ENCODE peak calls at places on chromosome 19, in six cellular contexts. One of them, this sample, is unnamed.
A peak's percentile ranks its signal among the peaks of the same experiment; 100 is the strongest.

GRCh38 chr19:49591731-49592485 is 926 bp downstream of the PRR12 start:
- DNase-seq in thyroid gland: peak; percentile 49
- DNase-seq in Peyer's patch: peak; percentile 64
- DNase-seq in nephron progenitor cell: peak; percentile 62
- DNase-seq in fibroblast of lung: peak; percentile 38
- DNase-seq in brain microvascular endothelial cell: peak; percentile 19
- DNase-seq in this sample: peak; percentile 40

GRCh38 chr19:661427-662196 is 1.4 kb downstream of the RNF126 start:
- DNase-seq in fibroblast of lung: no peak
- DNase-seq in Peyer's patch: peak; percentile 73
- DNase-seq in nephron progenitor cell: no peak
- DNase-seq in brain microvascular endothelial cell: no peak
- DNase-seq in thyroid gland: no peak
- DNase-seq in this sample: no peak

GRCh38 chr19:16661480-16662034 is 618 bp downstream of the TMEM38A start:
- DNase-seq in fibroblast of lung: no peak
- DNase-seq in thyroid gland: peak; percentile 43
- DNase-seq in nephron progenitor cell: peak; percentile 41
- DNase-seq in brain microvascular endothelial cell: no peak
- DNase-seq in Peyer's patch: peak; percentile 56
- DNase-seq in this sample: peak; percentile 62

GRCh38 chr19:38031423-38031770 is 124.4 kb downstream of the SIPA1L3 start:
- DNase-seq in nephron progenitor cell: no peak
- DNase-seq in Peyer's patch: no peak
- DNase-seq in brain microvascular endothelial cell: peak; percentile 96
- DNase-seq in fibroblast of lung: peak; percentile 69
- DNase-seq in thyroid gland: no peak
- DNase-seq in this sample: no peak

GRCh38 chr19:2027361-2027760 is 11.8 kb upstream of the BTBD2 start:
- DNase-seq in nephron progenitor cell: no peak
- DNase-seq in thyroid gland: peak; percentile 66
- DNase-seq in fibroblast of lung: peak; percentile 95
- DNase-seq in Peyer's patch: no peak
- DNase-seq in brain microvascular endothelial cell: peak; percentile 23
- DNase-seq in this sample: peak; percentile 65

GRCh38 chr19:49064768-49065611 is at the start of gene NTF4:
- DNase-seq in thyroid gland: peak; percentile 58
- DNase-seq in Peyer's patch: no peak
- DNase-seq in nephron progenitor cell: peak; percentile 87
- DNase-seq in brain microvascular endothelial cell: no peak
- DNase-seq in fibroblast of lung: no peak
- DNase-seq in this sample: peak; percentile 56

GRCh38 chr19:16326401-16327130 is 1.9 kb downstream of the KLF2 start:
- DNase-seq in thyroid gland: no peak
- DNase-seq in fibroblast of lung: no peak
- DNase-seq in Peyer's patch: no peak
- DNase-seq in nephron progenitor cell: peak; percentile 19
- DNase-seq in brain microvascular endothelial cell: no peak
- DNase-seq in this sample: peak; percentile 40

GRCh38 chr19:1189419-1189818 is 15.4 kb upstream of the SBNO2 start:
- DNase-seq in nephron progenitor cell: no peak
- DNase-seq in brain microvascular endothelial cell: no peak
- DNase-seq in thyroid gland: peak; percentile 88
- DNase-seq in fibroblast of lung: no peak
- DNase-seq in Peyer's patch: no peak
- DNase-seq in this sample: no peak

GRCh38 chr19:14072535-14073231 is at the start of gene MISP3:
- DNase-seq in fibroblast of lung: peak; percentile 34
- DNase-seq in Peyer's patch: peak; percentile 92
- DNase-seq in nephron progenitor cell: peak; percentile 37
- DNase-seq in brain microvascular endothelial cell: no peak
- DNase-seq in thyroid gland: peak; percentile 90
- DNase-seq in this sample: peak; percentile 73

GRCh38 chr19:3509566-3509989 is 3.5 kb downstream of the FZR1 start:
- DNase-seq in nephron progenitor cell: no peak
- DNase-seq in fibroblast of lung: no peak
- DNase-seq in brain microvascular endothelial cell: peak; percentile 68
- DNase-seq in Peyer's patch: no peak
- DNase-seq in thyroid gland: no peak
- DNase-seq in this sample: no peak

GRCh38 chr19:46303702-46304397 is 7.0 kb downstream of the HIF3A start:
- DNase-seq in nephron progenitor cell: peak; percentile 95
- DNase-seq in brain microvascular endothelial cell: peak; percentile 85
- DNase-seq in thyroid gland: peak; percentile 52
- DNase-seq in Peyer's patch: peak; percentile 94
- DNase-seq in fibroblast of lung: peak; percentile 74
- DNase-seq in this sample: peak; percentile 55

GRCh38 chr19:374183-374885 is 29.7 kb upstream of the MIER2 start:
- DNase-seq in brain microvascular endothelial cell: no peak
- DNase-seq in fibroblast of lung: no peak
- DNase-seq in Peyer's patch: no peak
- DNase-seq in thyroid gland: no peak
- DNase-seq in nephron progenitor cell: no peak
- DNase-seq in this sample: no peak

GRCh38 chr19:1245884-1246816 is 2.2 kb upstream of the MIDN start:
- DNase-seq in Peyer's patch: peak; percentile 93
- DNase-seq in thyroid gland: peak; percentile 99
- DNase-seq in fibroblast of lung: no peak
- DNase-seq in brain microvascular endothelial cell: no peak
- DNase-seq in nephron progenitor cell: peak; percentile 60
- DNase-seq in this sample: peak; percentile 91

GRCh38 chr19:12202250-12202649 is 39.4 kb downstream of the ZNF136 start:
- DNase-seq in Peyer's patch: peak; percentile 60
- DNase-seq in thyroid gland: peak; percentile 50
- DNase-seq in nephron progenitor cell: no peak
- DNase-seq in fibroblast of lung: no peak
- DNase-seq in brain microvascular endothelial cell: no peak
- DNase-seq in this sample: no peak

GRCh38 chr19:33249740-33250366 is 24.2 kb upstream of the SLC7A10 start:
- DNase-seq in nephron progenitor cell: no peak
- DNase-seq in Peyer's patch: no peak
- DNase-seq in thyroid gland: no peak
- DNase-seq in brain microvascular endothelial cell: no peak
- DNase-seq in fibroblast of lung: no peak
- DNase-seq in this sample: no peak

DNA sequence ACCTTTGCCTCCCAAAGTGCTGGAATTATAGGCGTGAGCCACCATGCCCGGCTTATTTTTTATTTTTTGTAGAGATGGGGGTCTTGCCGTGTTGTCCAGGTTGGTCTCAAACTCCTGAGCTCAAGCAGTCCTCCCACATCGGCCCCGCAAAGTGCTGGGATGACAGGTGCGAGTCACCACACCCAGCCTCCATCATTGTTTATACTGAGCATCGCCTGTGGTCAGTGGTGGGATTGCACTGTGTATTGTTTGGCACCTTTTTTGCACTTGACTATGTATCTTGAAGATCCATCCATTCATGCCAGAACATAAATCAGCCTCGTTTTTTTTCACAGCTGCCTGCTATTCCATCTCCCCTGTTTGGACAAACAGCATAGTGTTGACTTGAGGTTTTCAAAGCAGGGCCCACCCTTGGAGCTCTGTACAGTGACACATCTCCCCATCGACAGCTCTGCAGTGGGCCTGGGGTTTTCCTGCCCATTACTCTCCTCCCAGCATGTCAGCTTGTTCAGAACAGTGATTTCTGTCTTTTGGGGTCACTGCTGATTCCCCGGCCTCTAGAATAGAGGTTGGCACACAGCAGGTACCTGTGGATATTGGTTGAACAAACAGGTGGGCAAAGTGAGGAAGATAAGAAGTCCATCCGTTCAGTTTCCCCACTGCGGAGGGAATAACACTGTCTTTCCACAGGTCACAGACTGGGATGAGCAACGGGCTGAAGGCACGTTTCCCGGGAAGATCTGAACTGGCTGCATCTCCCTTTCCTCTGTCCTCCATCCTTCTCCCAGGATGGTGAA is 8.2 kb upstream of the UPK1A start:
- DNase-seq in nephron progenitor cell: no peak
- DNase-seq in fibroblast of lung: no peak
- DNase-seq in brain microvascular endothelial cell: peak; percentile 65
- DNase-seq in Peyer's patch: no peak
- DNase-seq in thyroid gland: no peak
- DNase-seq in this sample: no peak
- TF ChIP-seq CTCF in nephron progenitor cell: no peak
- TF ChIP-seq CTCF in fibroblast of lung: peak; percentile 10
- TF ChIP-seq CTCF in brain microvascular endothelial cell: peak; percentile 41
- TF ChIP-seq CTCF in Peyer's patch: peak; percentile 10
- TF ChIP-seq CTCF in thyroid gland: no peak
- TF ChIP-seq CTCF in this sample: no peak

GRCh38 chr19:47432499-47432898 is 13.2 kb upstream of the MEIS3 start:
- DNase-seq in fibroblast of lung: no peak
- DNase-seq in thyroid gland: no peak
- DNase-seq in nephron progenitor cell: no peak
- DNase-seq in Peyer's patch: no peak
- DNase-seq in brain microvascular endothelial cell: no peak
- DNase-seq in this sample: no peak

GRCh38 chr19:47428177-47428894 is 9.0 kb upstream of the MEIS3 start:
- DNase-seq in fibroblast of lung: peak; percentile 86
- DNase-seq in thyroid gland: peak; percentile 58
- DNase-seq in Peyer's patch: peak; percentile 70
- DNase-seq in brain microvascular endothelial cell: peak; percentile 96
- DNase-seq in nephron progenitor cell: peak; percentile 98
- DNase-seq in this sample: peak; percentile 81

GRCh38 chr19:47432091-47432490 is 12.8 kb upstream of the MEIS3 start:
- DNase-seq in Peyer's patch: no peak
- DNase-seq in brain microvascular endothelial cell: no peak
- DNase-seq in fibroblast of lung: no peak
- DNase-seq in nephron progenitor cell: no peak
- DNase-seq in thyroid gland: no peak
- DNase-seq in this sample: no peak

GRCh38 chr19:47429140-47429793 is 9.9 kb upstream of the MEIS3 start:
- DNase-seq in Peyer's patch: no peak
- DNase-seq in fibroblast of lung: no peak
- DNase-seq in brain microvascular endothelial cell: no peak
- DNase-seq in thyroid gland: no peak
- DNase-seq in nephron progenitor cell: peak; percentile 18
- DNase-seq in this sample: no peak

DNA sequence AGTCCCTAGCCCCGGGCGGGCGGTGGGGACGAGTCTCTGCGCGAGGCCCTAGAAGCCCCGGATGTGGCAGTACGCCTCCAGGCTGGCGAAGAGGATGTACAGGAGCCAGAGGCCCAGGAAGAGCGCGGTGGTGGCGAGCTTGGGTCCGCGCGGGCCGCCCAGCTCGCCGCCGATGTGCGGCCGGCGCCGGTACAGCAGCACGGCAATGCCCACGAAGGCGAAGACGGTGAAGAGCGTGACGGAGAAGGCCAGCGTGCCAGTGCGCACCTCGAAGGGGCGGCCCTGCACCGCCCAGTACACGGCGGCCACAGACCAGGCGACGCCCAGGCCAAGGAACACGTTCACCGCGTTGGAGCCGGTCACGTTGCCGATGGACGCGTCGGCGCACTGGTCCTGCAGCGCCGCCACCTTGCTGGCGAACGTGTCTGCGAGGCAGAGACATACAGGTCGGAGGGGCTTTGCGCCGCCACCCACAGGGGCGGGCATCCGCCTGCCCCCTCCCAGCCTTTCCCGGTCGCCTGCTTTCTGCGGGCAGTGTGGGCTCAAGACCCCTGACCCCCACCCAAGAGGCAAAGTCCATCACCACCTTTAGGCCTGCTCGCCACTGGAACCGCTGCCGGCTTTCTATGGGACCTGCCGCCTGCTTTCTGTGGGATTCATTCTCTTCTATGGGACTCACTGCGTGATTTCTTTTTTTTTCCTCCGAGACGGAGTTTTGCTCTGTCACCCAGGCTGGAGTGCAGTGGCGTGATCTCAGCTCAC is 10.9 kb upstream of the MEIS3 start:
- DNase-seq in thyroid gland: peak; percentile 53
- DNase-seq in brain microvascular endothelial cell: no peak
- DNase-seq in Peyer's patch: peak; percentile 82
- DNase-seq in nephron progenitor cell: peak; percentile 66
- DNase-seq in fibroblast of lung: peak; percentile 36
- DNase-seq in this sample: no peak
- TF ChIP-seq CTCF in thyroid gland: peak; percentile 13
- TF ChIP-seq CTCF in brain microvascular endothelial cell: peak; percentile 31
- TF ChIP-seq CTCF in Peyer's patch: no peak
- TF ChIP-seq CTCF in nephron progenitor cell: peak; percentile 21
- TF ChIP-seq CTCF in fibroblast of lung: no peak
- TF ChIP-seq CTCF in this sample: no peak

DNA sequence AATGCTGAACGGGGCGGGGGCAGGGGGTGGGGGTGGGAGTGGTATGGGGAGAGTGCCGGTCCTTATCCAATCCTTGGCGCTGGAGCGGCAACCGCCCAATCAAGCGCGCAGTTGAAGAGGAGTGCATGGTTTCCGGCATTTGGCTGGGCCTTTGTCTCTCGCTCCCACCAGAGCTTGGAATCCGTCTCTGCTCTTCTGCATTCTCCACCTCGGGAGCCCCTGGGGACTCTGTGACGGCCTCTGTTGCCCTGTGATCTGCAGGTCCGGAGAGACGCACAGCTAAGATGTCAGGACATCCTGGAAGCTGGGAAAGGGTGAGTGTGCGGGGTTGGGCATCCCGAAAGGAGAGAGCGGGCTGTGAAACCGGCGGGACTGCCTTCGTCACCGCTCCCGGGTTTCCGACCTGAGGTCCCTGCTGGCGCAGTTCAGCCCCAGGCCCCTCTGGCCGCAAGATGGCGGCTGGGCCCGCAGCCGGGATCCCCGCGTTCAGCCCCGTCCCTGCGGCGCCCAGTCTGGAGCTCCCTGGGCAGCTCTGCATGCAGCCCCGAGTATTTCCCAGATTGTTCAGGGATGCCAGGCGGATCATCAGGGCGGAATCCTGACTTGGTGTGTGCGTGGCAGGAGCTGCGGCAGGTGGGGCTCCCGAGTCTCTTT is 53.6 kb upstream of the ZNF254 start:
- DNase-seq in fibroblast of lung: peak; percentile 91
- DNase-seq in Peyer's patch: peak; percentile 85
- DNase-seq in thyroid gland: peak; percentile 93
- DNase-seq in brain microvascular endothelial cell: peak; percentile 94
- DNase-seq in nephron progenitor cell: peak; percentile 79
- DNase-seq in this sample: peak; percentile 91
- TF ChIP-seq CTCF in fibroblast of lung: no peak
- TF ChIP-seq CTCF in Peyer's patch: no peak
- TF ChIP-seq CTCF in thyroid gland: peak; percentile 19
- TF ChIP-seq CTCF in brain microvascular endothelial cell: peak; percentile 8
- TF ChIP-seq CTCF in nephron progenitor cell: no peak
- TF ChIP-seq CTCF in this sample: no peak

GRCh38 chr19:50661087-50661486 is 11.8 kb downstream of the C19orf81 start:
- DNase-seq in Peyer's patch: no peak
- DNase-seq in thyroid gland: no peak
- DNase-seq in brain microvascular endothelial cell: no peak
- DNase-seq in nephron progenitor cell: peak; percentile 13
- DNase-seq in fibroblast of lung: no peak
- DNase-seq in this sample: no peak

GRCh38 chr19:50664204-50664603 is 15.0 kb downstream of the C19orf81 start:
- DNase-seq in Peyer's patch: no peak
- DNase-seq in nephron progenitor cell: no peak
- DNase-seq in thyroid gland: no peak
- DNase-seq in brain microvascular endothelial cell: no peak
- DNase-seq in fibroblast of lung: no peak
- DNase-seq in this sample: no peak

GRCh38 chr19:50661675-50662441 is 12.6 kb downstream of the C19orf81 start:
- DNase-seq in nephron progenitor cell: peak; percentile 37
- DNase-seq in brain microvascular endothelial cell: no peak
- DNase-seq in thyroid gland: no peak
- DNase-seq in fibroblast of lung: no peak
- DNase-seq in Peyer's patch: no peak
- DNase-seq in this sample: no peak

GRCh38 chr19:50662442-50663279 is 13.4 kb downstream of the C19orf81 start:
- DNase-seq in fibroblast of lung: no peak
- DNase-seq in thyroid gland: no peak
- DNase-seq in nephron progenitor cell: no peak
- DNase-seq in Peyer's patch: no peak
- DNase-seq in brain microvascular endothelial cell: no peak
- DNase-seq in this sample: no peak

GRCh38 chr19:50663280-50663790 is 14.1 kb downstream of the C19orf81 start:
- DNase-seq in nephron progenitor cell: no peak
- DNase-seq in brain microvascular endothelial cell: no peak
- DNase-seq in fibroblast of lung: no peak
- DNase-seq in Peyer's patch: no peak
- DNase-seq in thyroid gland: no peak
- DNase-seq in this sample: no peak
- TF ChIP-seq CTCF in nephron progenitor cell: no peak
- TF ChIP-seq CTCF in brain microvascular endothelial cell: peak; percentile 5
- TF ChIP-seq CTCF in fibroblast of lung: no peak
- TF ChIP-seq CTCF in Peyer's patch: no peak
- TF ChIP-seq CTCF in thyroid gland: no peak
- TF ChIP-seq CTCF in this sample: no peak